ENCODE peak calls at places on chromosome 1, in seven cellular contexts. M is neural crest cell; J is RCC 7860; Y is stimulated activated CD8-positive, alpha-beta memory T cell treated with anti-CD3 and anti-CD28 coated beads, Interleukin-15, amount 100 ng/mL, for 1 hour; G is mucosa of descending colon; P is transverse colon; C is NCI-H1436 treated with DMSO at 0.1 percent for 48 hours. V is an unnamed sample.

GRCh38 chr1:208219098-208219658 is 25.0 kb downstream of the PLXNA2 start:
- DNase-seq in J (no peak), P (no peak), C (no peak), G (no peak), Y (no peak), M (no peak), V (no peak)

GRCh38 chr1:112716133-112716720 is 1.1 kb upstream of the PPM1J start:
- DNase-seq in G (peak), M (peak), C (peak), P (peak), Y (peak), J (peak), V (peak)

GRCh38 chr1:31042656-31043055 is 22.9 kb downstream of the PUM1 start:
- DNase-seq in M (no peak), G (no peak), J (no peak), C (no peak), P (no peak), Y (no peak), V (no peak)

GRCh38 chr1:37621326-37621870 is 13.3 kb downstream of the RSPO1 start:
- DNase-seq in G (no peak), J (no peak), P (no peak), Y (no peak), C (no peak), M (no peak), V (no peak)

GRCh38 chr1:59985901-59986735 is 59.5 kb upstream of the CYP2J2 start:
- DNase-seq in Y (no peak), J (no peak), C (no peak), G (no peak), M (no peak), P (no peak), V (no peak)

GRCh38 chr1:44584167-44584566 is 90.1 kb downstream of the TMEM53 start:
- DNase-seq in C (no peak), Y (no peak), M (no peak), G (no peak), J (no peak), P (peak), V (no peak)

GRCh38 chr1:230487773-230488428 is 61.8 kb upstream of the PGBD5 start:
- DNase-seq in C (no peak), G (no peak), M (no peak), J (no peak), Y (no peak), P (no peak), V (no peak)

GRCh38 chr1:228488107-228488817 is 1.1 kb downstream of the RNF187 start:
- DNase-seq in Y (no peak), M (no peak), C (no peak), G (no peak), J (no peak), P (no peak), V (no peak)

GRCh38 chr1:155000475-155000724 is 2.2 kb upstream of the ZBTB7B start:
- DNase-seq in Y (no peak), J (no peak), C (no peak), G (peak), M (no peak), P (peak), V (peak)

GRCh38 chr1:158039380-158039779 is 45.9 kb downstream of the KIRREL1 start:
- DNase-seq in J (no peak), P (no peak), G (no peak), M (no peak), C (no peak), Y (no peak), V (no peak)

GRCh38 chr1:177959793-177960515 is 9.9 kb downstream of the SEC16B start:
- DNase-seq in J (peak), Y (no peak), P (no peak), C (no peak), M (no peak), G (no peak), V (no peak)

GRCh38 chr1:205232122-205232820 is 4.5 kb downstream of the TMCC2 start:
- DNase-seq in P (no peak), C (no peak), M (no peak), G (no peak), Y (no peak), J (no peak), V (no peak)